ENCODE peak calls at places on chromosomes 2 and 18, in six cellular contexts. P is neural progenitor cell, B is neuronal stem cell, U is MM.1S, I is breast epithelium, K is tibial artery. S is an unnamed sample.

GRCh38 chr2:105969552-105969951 is 224.5 kb downstream of the UXS1 start:
- DNase-seq in P (peak; percentile 73), B (no peak), U (no peak), I (no peak), K (no peak), S (no peak)

GRCh38 chr2:27792759-27793158 is 21.2 kb downstream of the MRPL33 start:
- DNase-seq in P (no peak), B (no peak), U (no peak), I (no peak), K (no peak), S (no peak)

GRCh38 chr2:28666496-28667184 is 85.0 kb upstream of the PPP1CB start:
- DNase-seq in P (no peak), B (no peak), U (no peak), I (no peak), K (no peak), S (no peak)

GRCh38 chr2:240445961-240446538 is 10.6 kb downstream of the GPC1 start:
- DNase-seq in P (no peak), B (no peak), U (no peak), I (no peak), K (no peak), S (no peak)

GRCh38 chr2:25328152-25329085 is 13.3 kb downstream of the DNMT3A start:
- DNase-seq in P (no peak), B (no peak), U (no peak), I (no peak), K (no peak), S (no peak)

GRCh38 chr2:159564081-159564480 is 52.3 kb downstream of the BAZ2B start:
- DNase-seq in P (no peak), B (no peak), U (no peak), I (no peak), K (no peak), S (no peak)

GRCh38 chr2:119753930-119754321 is 5.8 kb upstream of the PTPN4 start:
- DNase-seq in P (no peak), B (no peak), U (no peak), I (no peak), K (no peak), S (no peak)

GRCh38 chr2:216741223-216741593 is 45.9 kb upstream of the IGFBP5 start:
- DNase-seq in P (no peak), B (no peak), U (no peak), I (no peak), K (no peak), S (no peak)

GRCh38 chr2:126907671-126908070 is 9.0 kb downstream of the TEX51 start:
- DNase-seq in P (no peak), B (no peak), U (no peak), I (no peak), K (no peak), S (no peak)

GRCh38 chr2:168086805-168087204 is 160.6 kb downstream of the STK39 start:
- DNase-seq in P (no peak), B (no peak), U (no peak), I (peak; percentile 56), K (no peak), S (no peak)

GRCh38 chr2:141498561-141498960 is 632.3 kb downstream of the LRP1B start:
- DNase-seq in P (no peak), B (no peak), U (no peak), I (no peak), K (no peak), S (no peak)

GRCh38 chr2:150939087-150939486 is 322.6 kb downstream of the RBM43 start:
- DNase-seq in P (no peak), B (no peak), U (no peak), I (no peak), K (no peak), S (no peak)

GRCh38 chr2:9178110-9178904 is 28.3 kb upstream of the ASAP2 start:
- DNase-seq in P (no peak), B (no peak), U (peak; percentile 53), I (no peak), K (no peak), S (no peak)

GRCh38 chr2:17133052-17133671 is 385.1 kb downstream of the RAD51AP2 start:
- DNase-seq in P (no peak), B (no peak), U (no peak), I (no peak), K (no peak), S (no peak)

GRCh38 chr18:50662177-50662576 is 102.3 kb downstream of the MAPK4 start:
- DNase-seq in P (peak; percentile 47), B (no peak), U (peak; percentile 26), I (no peak), K (no peak), S (no peak)

GRCh38 chr2:8234757-8235374 is 447.0 kb upstream of the ID2 start:
- DNase-seq in P (no peak), B (no peak), U (peak; percentile 24), I (no peak), K (no peak), S (no peak)

GRCh38 chr18:59432796-59433195 is 73.7 kb upstream of the LMAN1 start:
- DNase-seq in P (no peak), B (no peak), U (no peak), I (no peak), K (no peak), S (no peak)

GRCh38 chr2:39435974-39436591 is 1.0 kb downstream of the MAP4K3 start:
- DNase-seq in P (no peak), B (no peak), U (peak; percentile 18), I (peak; percentile 23), K (peak; percentile 26), S (peak; percentile 42)

GRCh38 chr2:155377178-155377780 is 678.8 kb downstream of the KCNJ3 start:
- DNase-seq in P (peak; percentile 37), B (peak; percentile 14), U (peak; percentile 64), I (no peak), K (no peak), S (no peak)

GRCh38 chr2:158618859-158619490 is 162.2 kb downstream of the PKP4 start:
- DNase-seq in P (no peak), B (no peak), U (no peak), I (no peak), K (no peak), S (no peak)

GRCh38 chr2:168604252-168604651 is 148.2 kb downstream of the CERS6 start:
- DNase-seq in P (no peak), B (no peak), U (no peak), I (no peak), K (no peak), S (no peak)

GRCh38 chr2:15557947-15558346 is 3.2 kb downstream of the NBAS start:
- DNase-seq in P (no peak), B (no peak), U (no peak), I (no peak), K (no peak), S (no peak)

GRCh38 chr2:235106874-235107639 is 155.2 kb downstream of the SH3BP4 start:
- DNase-seq in P (peak; percentile 84), B (peak; percentile 62), U (peak; percentile 55), I (peak; percentile 54), K (peak; percentile 57), S (peak; percentile 74)

GRCh38 chr2:77552956-77553355 is 30.8 kb upstream of the LRRTM4 start:
- DNase-seq in P (peak; percentile 61), B (peak; percentile 32), U (no peak), I (peak; percentile 27), K (no peak), S (no peak)

GRCh38 chr2:231680284-231680991 is 27.9 kb upstream of the PTMA start:
- DNase-seq in P (peak; percentile 86), B (no peak), U (no peak), I (peak; percentile 77), K (no peak), S (no peak)

GRCh38 chr2:88714667-88715066 is 23.2 kb downstream of the RPIA start:
- DNase-seq in P (no peak), B (no peak), U (no peak), I (no peak), K (no peak), S (no peak)

GRCh38 chr2:47237375-47238357 is 82.6 kb upstream of the STPG4 start:
- DNase-seq in P (no peak), B (no peak), U (no peak), I (peak; percentile 30), K (peak; percentile 47), S (no peak)

GRCh38 chr2:62939735-62940491 is 110.7 kb upstream of the OTX1 start:
- DNase-seq in P (no peak), B (no peak), U (no peak), I (no peak), K (no peak), S (no peak)

DNA sequence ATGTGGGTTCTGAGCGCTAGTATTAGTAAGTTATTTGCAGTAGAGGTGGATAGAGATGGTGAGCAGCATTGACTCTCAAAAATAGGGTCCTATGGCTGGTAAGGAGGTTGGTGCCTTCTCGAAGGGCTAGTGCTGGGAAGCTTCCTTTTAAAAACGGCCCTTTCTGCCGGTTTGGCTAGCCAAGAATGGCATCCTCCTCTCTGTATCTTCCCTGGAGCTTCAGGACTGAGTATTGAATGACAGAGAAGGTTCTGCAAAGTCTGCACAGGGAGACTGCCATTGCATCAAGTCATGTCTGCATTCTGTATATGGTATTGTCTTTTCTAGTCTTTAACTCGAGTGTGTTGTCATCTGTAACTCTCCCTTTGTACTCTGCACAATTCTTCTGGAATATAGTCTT is 1.0 kb downstream of the LDLRAD4 start:
- DNase-seq in P (no peak), B (no peak), U (no peak), I (no peak), K (no peak), S (no peak)
- H3K4me3 ChIP-seq in P (no peak overlapping the region), B (no peak overlapping the region), U (no peak overlapping the region), I (peak overlapping the region; percentile 85), K (peak overlapping the region; percentile 95), S (no peak overlapping the region)

GRCh38 chr18:79372991-79373390 is 22.7 kb upstream of the NFATC1 start:
- DNase-seq in P (no peak), B (no peak), U (no peak), I (no peak), K (no peak), S (no peak)
- H3K4me1 ChIP-seq in P (no peaks in the 10 kb centered on the region), B (no peaks in the 10 kb centered on the region), U (no peaks in the 10 kb centered on the region), I (no peaks in the 10 kb centered on the region), K (no peaks in the 10 kb centered on the region), S (no peaks in the 10 kb centered on the region)

GRCh38 chr2:175004980-175005832 is at the start of gene CHN1:
- DNase-seq in P (peak; percentile 96), B (peak; percentile 91), U (peak; percentile 76), I (peak; percentile 26), K (peak; percentile 62), S (peak; percentile 78)
- H3K27ac ChIP-seq in P (peak within 1 kb of the TSS; percentile 92), B (peak within 1 kb of the TSS; percentile 97), U (no peak within 1 kb of the TSS), I (peak within 1 kb of the TSS; percentile 60), K (peak within 1 kb of the TSS; percentile 91), S (no peak within 1 kb of the TSS)

GRCh38 chr18:63872586-63872985 is 14.9 kb upstream of the SERPINB2 start:
- DNase-seq in P (no peak), B (no peak), U (no peak), I (no peak), K (no peak), S (no peak)
- H3K4me3 ChIP-seq in P (no peak overlapping the region), B (no peak overlapping the region), U (no peak overlapping the region), I (no peak overlapping the region), K (no peak overlapping the region), S (no peak overlapping the region)

DNA sequence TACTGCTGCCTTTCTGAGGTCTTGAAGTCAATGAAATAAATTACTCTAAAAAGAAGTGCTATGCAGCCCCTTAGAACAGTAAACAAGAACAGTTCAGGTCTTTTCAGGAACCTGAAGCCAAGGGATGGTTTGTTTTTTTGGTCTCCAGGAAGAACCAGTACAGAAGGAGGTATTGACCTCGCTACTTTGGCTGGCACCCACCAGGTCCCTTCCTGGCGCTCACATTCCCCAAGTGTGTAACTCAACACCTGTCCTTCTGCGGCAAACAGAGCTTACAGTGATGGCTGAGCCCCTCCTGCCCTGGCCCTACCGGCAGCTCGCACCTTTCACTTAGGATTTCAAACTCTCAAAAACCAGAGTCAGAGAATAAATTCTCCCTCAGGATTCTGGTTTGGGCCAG is 51.9 kb downstream of the SETBP1 start:
- DNase-seq in P (no peak), B (no peak), U (no peak), I (peak; percentile 50), K (no peak), S (no peak)
- H3K4me1 ChIP-seq in P (peaks cover 9% of the 10 kb centered on the region), B (peaks cover 11% of the 10 kb centered on the region), U (peaks cover 49% of the 10 kb centered on the region), I (peaks cover 6% of the 10 kb centered on the region), K (peaks cover 58% of the 10 kb centered on the region), S (peaks cover 52% of the 10 kb centered on the region)

GRCh38 chr2:143875295-143876199 is 644.4 kb downstream of the ZEB2 start:
- DNase-seq in P (no peak), B (no peak), U (no peak), I (no peak), K (no peak), S (no peak)
- H3K27ac ChIP-seq in P (no peak overlapping the region), B (no peak overlapping the region), U (no peak overlapping the region), I (no peak overlapping the region), K (no peak overlapping the region), S (no peak overlapping the region)

S was measured in SJSA1.